ENCODE peak calls at places on chromosomes 16 and 17, in five cellular contexts. One of them, this sample, is unnamed.

GRCh38 chr17:80893604-80894438 is 97.8 kb upstream of the CHMP6 start:
- DNase-seq in BJ: no peak
- DNase-seq in stimulated activated CD4-positive, alpha-beta T cell treated with anti-CD3 and anti-CD28 coated beads, Interleukin-15, amount 100 ng/mL, for 1 hour: no peak
- DNase-seq in stimulated activated CD8-positive, alpha-beta memory T cell treated with anti-CD3 and anti-CD28 coated beads, Interleukin-4, amount 100 ng/mL, for 24 hours: no peak
- DNase-seq in germinal center: no peak
- DNase-seq in this sample: no peak

GRCh38 chr16:69924777-69925191 is 26.4 kb upstream of the CLEC18A start:
- DNase-seq in BJ: peak
- DNase-seq in stimulated activated CD4-positive, alpha-beta T cell treated with anti-CD3 and anti-CD28 coated beads, Interleukin-15, amount 100 ng/mL, for 1 hour: no peak
- DNase-seq in stimulated activated CD8-positive, alpha-beta memory T cell treated with anti-CD3 and anti-CD28 coated beads, Interleukin-4, amount 100 ng/mL, for 24 hours: no peak
- DNase-seq in germinal center: no peak
- DNase-seq in this sample: no peak

GRCh38 chr16:81319221-81319912 is 4.6 kb downstream of the GAN start:
- DNase-seq in BJ: no peak
- DNase-seq in stimulated activated CD4-positive, alpha-beta T cell treated with anti-CD3 and anti-CD28 coated beads, Interleukin-15, amount 100 ng/mL, for 1 hour: no peak
- DNase-seq in stimulated activated CD8-positive, alpha-beta memory T cell treated with anti-CD3 and anti-CD28 coated beads, Interleukin-4, amount 100 ng/mL, for 24 hours: no peak
- DNase-seq in germinal center: no peak
- DNase-seq in this sample: no peak

GRCh38 chr16:20401066-20401465 is 3.5 kb downstream of the PDILT start:
- DNase-seq in BJ: no peak
- DNase-seq in stimulated activated CD4-positive, alpha-beta T cell treated with anti-CD3 and anti-CD28 coated beads, Interleukin-15, amount 100 ng/mL, for 1 hour: no peak
- DNase-seq in stimulated activated CD8-positive, alpha-beta memory T cell treated with anti-CD3 and anti-CD28 coated beads, Interleukin-4, amount 100 ng/mL, for 24 hours: no peak
- DNase-seq in germinal center: no peak
- DNase-seq in this sample: no peak

GRCh38 chr17:8300629-8301242 is 5.5 kb upstream of the SLC25A35 start:
- DNase-seq in BJ: no peak
- DNase-seq in stimulated activated CD4-positive, alpha-beta T cell treated with anti-CD3 and anti-CD28 coated beads, Interleukin-15, amount 100 ng/mL, for 1 hour: peak
- DNase-seq in stimulated activated CD8-positive, alpha-beta memory T cell treated with anti-CD3 and anti-CD28 coated beads, Interleukin-4, amount 100 ng/mL, for 24 hours: peak
- DNase-seq in germinal center: peak
- DNase-seq in this sample: peak

GRCh38 chr16:2753523-2754020 is 1.1 kb downstream of the SRRM2 start:
- DNase-seq in BJ: no peak
- DNase-seq in stimulated activated CD4-positive, alpha-beta T cell treated with anti-CD3 and anti-CD28 coated beads, Interleukin-15, amount 100 ng/mL, for 1 hour: no peak
- DNase-seq in stimulated activated CD8-positive, alpha-beta memory T cell treated with anti-CD3 and anti-CD28 coated beads, Interleukin-4, amount 100 ng/mL, for 24 hours: no peak
- DNase-seq in germinal center: no peak
- DNase-seq in this sample: no peak

GRCh38 chr17:57401556-57402488 is 145.5 kb downstream of the MSI2 start:
- DNase-seq in BJ: no peak
- DNase-seq in stimulated activated CD4-positive, alpha-beta T cell treated with anti-CD3 and anti-CD28 coated beads, Interleukin-15, amount 100 ng/mL, for 1 hour: no peak
- DNase-seq in stimulated activated CD8-positive, alpha-beta memory T cell treated with anti-CD3 and anti-CD28 coated beads, Interleukin-4, amount 100 ng/mL, for 24 hours: no peak
- DNase-seq in germinal center: no peak
- DNase-seq in this sample: no peak

GRCh38 chr16:3712830-3713476 is 4.4 kb downstream of the TRAP1 start:
- DNase-seq in BJ: no peak
- DNase-seq in stimulated activated CD4-positive, alpha-beta T cell treated with anti-CD3 and anti-CD28 coated beads, Interleukin-15, amount 100 ng/mL, for 1 hour: no peak
- DNase-seq in stimulated activated CD8-positive, alpha-beta memory T cell treated with anti-CD3 and anti-CD28 coated beads, Interleukin-4, amount 100 ng/mL, for 24 hours: no peak
- DNase-seq in germinal center: no peak
- DNase-seq in this sample: no peak

GRCh38 chr16:22428654-22429053 is 54.2 kb upstream of the CDR2 start:
- DNase-seq in BJ: no peak
- DNase-seq in stimulated activated CD4-positive, alpha-beta T cell treated with anti-CD3 and anti-CD28 coated beads, Interleukin-15, amount 100 ng/mL, for 1 hour: no peak
- DNase-seq in stimulated activated CD8-positive, alpha-beta memory T cell treated with anti-CD3 and anti-CD28 coated beads, Interleukin-4, amount 100 ng/mL, for 24 hours: no peak
- DNase-seq in germinal center: no peak
- DNase-seq in this sample: no peak

GRCh38 chr17:29352146-29352545 is 38.0 kb upstream of the TAOK1 start:
- DNase-seq in BJ: no peak
- DNase-seq in stimulated activated CD4-positive, alpha-beta T cell treated with anti-CD3 and anti-CD28 coated beads, Interleukin-15, amount 100 ng/mL, for 1 hour: no peak
- DNase-seq in stimulated activated CD8-positive, alpha-beta memory T cell treated with anti-CD3 and anti-CD28 coated beads, Interleukin-4, amount 100 ng/mL, for 24 hours: no peak
- DNase-seq in germinal center: no peak
- DNase-seq in this sample: no peak

GRCh38 chr17:45038771-45039634 is 12.4 kb downstream of the DCAKD start:
- DNase-seq in BJ: no peak
- DNase-seq in stimulated activated CD4-positive, alpha-beta T cell treated with anti-CD3 and anti-CD28 coated beads, Interleukin-15, amount 100 ng/mL, for 1 hour: no peak
- DNase-seq in stimulated activated CD8-positive, alpha-beta memory T cell treated with anti-CD3 and anti-CD28 coated beads, Interleukin-4, amount 100 ng/mL, for 24 hours: no peak
- DNase-seq in germinal center: no peak
- DNase-seq in this sample: no peak

GRCh38 chr17:77444653-77445029 is 303.9 kb downstream of the SEC14L1 start:
- DNase-seq in BJ: no peak
- DNase-seq in stimulated activated CD4-positive, alpha-beta T cell treated with anti-CD3 and anti-CD28 coated beads, Interleukin-15, amount 100 ng/mL, for 1 hour: no peak
- DNase-seq in stimulated activated CD8-positive, alpha-beta memory T cell treated with anti-CD3 and anti-CD28 coated beads, Interleukin-4, amount 100 ng/mL, for 24 hours: no peak
- DNase-seq in germinal center: no peak
- DNase-seq in this sample: no peak

GRCh38 chr17:10290046-10290445 is 82.8 kb downstream of the MYH13 start:
- DNase-seq in BJ: no peak
- DNase-seq in stimulated activated CD4-positive, alpha-beta T cell treated with anti-CD3 and anti-CD28 coated beads, Interleukin-15, amount 100 ng/mL, for 1 hour: no peak
- DNase-seq in stimulated activated CD8-positive, alpha-beta memory T cell treated with anti-CD3 and anti-CD28 coated beads, Interleukin-4, amount 100 ng/mL, for 24 hours: no peak
- DNase-seq in germinal center: no peak
- DNase-seq in this sample: no peak

GRCh38 chr17:8359769-8360168 is 16.7 kb downstream of the KRABD2 start:
- DNase-seq in BJ: peak
- DNase-seq in stimulated activated CD4-positive, alpha-beta T cell treated with anti-CD3 and anti-CD28 coated beads, Interleukin-15, amount 100 ng/mL, for 1 hour: no peak
- DNase-seq in stimulated activated CD8-positive, alpha-beta memory T cell treated with anti-CD3 and anti-CD28 coated beads, Interleukin-4, amount 100 ng/mL, for 24 hours: no peak
- DNase-seq in germinal center: no peak
- DNase-seq in this sample: no peak

GRCh38 chr17:40541873-40542561 is 23.3 kb downstream of the CCR7 start:
- DNase-seq in BJ: no peak
- DNase-seq in stimulated activated CD4-positive, alpha-beta T cell treated with anti-CD3 and anti-CD28 coated beads, Interleukin-15, amount 100 ng/mL, for 1 hour: no peak
- DNase-seq in stimulated activated CD8-positive, alpha-beta memory T cell treated with anti-CD3 and anti-CD28 coated beads, Interleukin-4, amount 100 ng/mL, for 24 hours: no peak
- DNase-seq in germinal center: no peak
- DNase-seq in this sample: no peak

This sample was measured in central memory CD8-positive, alpha-beta T cell.